ENCODE peak calls at places on chromosome 14, in six cellular contexts. K is right lobe of liver, Z is esophagus squamous epithelium, N is uterus, L is adrenal gland, D is heart left ventricle. F is an unnamed sample.

GRCh38 chr14:23284654-23285529 is 1.0 kb downstream of the HOMEZ start:
- DNase-seq in Z (no peak), K (no peak), N (no peak), L (no peak), D (no peak), F (peak; percentile 36)

GRCh38 chr14:22539831-22540230 is 49.2 kb downstream of the DAD1 start:
- DNase-seq in Z (no peak), D (no peak), L (no peak), N (no peak), K (no peak), F (no peak)

GRCh38 chr14:54252072-54252730 is 144.6 kb upstream of the CDKN3 start:
- DNase-seq in D (no peak), K (no peak), L (no peak), N (no peak), Z (no peak), F (no peak)

GRCh38 chr14:105143451-105144230 is 24.9 kb downstream of the JAG2 start:
- DNase-seq in N (no peak), Z (no peak), K (peak; percentile 33), D (peak; percentile 56), L (no peak), F (no peak)

GRCh38 chr14:32513571-32514009 is 184.5 kb downstream of the AKAP6 start:
- DNase-seq in Z (no peak), K (no peak), L (no peak), N (no peak), D (no peak), F (no peak)

GRCh38 chr14:69464829-69465228 is 19.7 kb upstream of the PLEKHD1 start:
- DNase-seq in N (no peak), Z (no peak), K (no peak), L (peak; percentile 25), D (no peak), F (no peak)

GRCh38 chr14:95953111-95953724 is 76.6 kb downstream of the TUNAR start:
- DNase-seq in D (no peak), N (no peak), K (no peak), L (no peak), Z (no peak), F (no peak)

GRCh38 chr14:96592591-96593388 is 90.6 kb downstream of the PAPOLA start:
- DNase-seq in K (no peak), L (no peak), D (peak; percentile 68), Z (no peak), N (no peak), F (no peak)

GRCh38 chr14:66507722-66508546 is at the start of gene GPHN:
- DNase-seq in L (peak; percentile 97), N (peak; percentile 95), D (peak; percentile 97), Z (peak; percentile 72), K (peak; percentile 99), F (peak; percentile 98)

GRCh38 chr14:100142073-100143040 is 17.1 kb downstream of the DEGS2 start:
- DNase-seq in N (no peak), Z (no peak), K (no peak), L (no peak), D (no peak), F (no peak)

GRCh38 chr14:75559451-75560187 is 18.8 kb upstream of the FLVCR2 start:
- DNase-seq in D (no peak), N (no peak), Z (no peak), K (peak; percentile 56), L (peak; percentile 39), F (peak; percentile 66)

GRCh38 chr14:88255196-88255595 is 67.9 kb downstream of the KCNK10 start:
- DNase-seq in L (no peak), N (no peak), Z (no peak), D (no peak), K (no peak), F (no peak)

GRCh38 chr14:26403760-26404159 is 194.1 kb downstream of the NOVA1 start:
- DNase-seq in Z (no peak), N (no peak), K (no peak), D (no peak), L (no peak), F (no peak)

GRCh38 chr14:54814076-54814475 is 88.5 kb downstream of the GCH1 start:
- DNase-seq in N (no peak), Z (no peak), L (no peak), K (no peak), D (no peak), F (no peak)

GRCh38 chr14:100885196-100886030 is 18.1 kb downstream of the RTL1 start:
- DNase-seq in Z (no peak), K (no peak), L (no peak), N (no peak), D (no peak), F (no peak)

GRCh38 chr14:91229005-91229382 is 15.5 kb downstream of the GPR68 start:
- DNase-seq in Z (no peak), L (no peak), N (no peak), D (no peak), K (no peak), F (no peak)

GRCh38 chr14:34615507-34615906 is 14.4 kb downstream of the SNX6 start:
- DNase-seq in N (no peak), D (no peak), L (no peak), Z (no peak), K (no peak), F (no peak)

GRCh38 chr14:78666336-78667056 is 496.3 kb downstream of the NRXN3 start:
- DNase-seq in D (no peak), K (no peak), Z (no peak), L (no peak), N (no peak), F (no peak)

GRCh38 chr14:91681893-91682563 is 49.9 kb downstream of the CATSPERB start:
- DNase-seq in D (no peak), K (no peak), N (no peak), L (no peak), Z (no peak), F (no peak)

GRCh38 chr14:69755784-69756183 is 11.2 kb upstream of the SRSF5 start:
- DNase-seq in Z (no peak), L (no peak), K (no peak), D (no peak), N (no peak), F (no peak)

GRCh38 chr14:74142523-74142922 is 57.8 kb downstream of the LIN52 start:
- DNase-seq in Z (no peak), N (no peak), K (no peak), D (no peak), L (no peak), F (no peak)

GRCh38 chr14:45135181-45135580 is 549 bp upstream of the FANCM start:
- DNase-seq in K (no peak), N (no peak), D (no peak), Z (no peak), L (no peak), F (no peak)

GRCh38 chr14:68884031-68885030 is 91.5 kb upstream of the ZFP36L1 start:
- DNase-seq in K (peak; percentile 89), Z (no peak), N (peak; percentile 48), L (peak; percentile 64), D (no peak), F (peak; percentile 85)

GRCh38 chr14:104114421-104115130 is 23.8 kb upstream of the KIF26A start:
- DNase-seq in L (no peak), K (peak; percentile 46), Z (no peak), D (peak; percentile 44), N (no peak), F (no peak)

GRCh38 chr14:104112113-104112505 is 26.3 kb upstream of the KIF26A start:
- DNase-seq in D (no peak), N (no peak), Z (no peak), K (peak; percentile 31), L (no peak), F (no peak)

GRCh38 chr14:104112609-104113571 is 25.5 kb upstream of the KIF26A start:
- DNase-seq in D (peak; percentile 42), N (no peak), K (peak; percentile 46), Z (no peak), L (no peak), F (no peak)

GRCh38 chr14:104115131-104115600 is 23.2 kb upstream of the KIF26A start:
- DNase-seq in L (no peak), N (no peak), K (peak; percentile 38), Z (no peak), D (peak; percentile 46), F (no peak)

DNA sequence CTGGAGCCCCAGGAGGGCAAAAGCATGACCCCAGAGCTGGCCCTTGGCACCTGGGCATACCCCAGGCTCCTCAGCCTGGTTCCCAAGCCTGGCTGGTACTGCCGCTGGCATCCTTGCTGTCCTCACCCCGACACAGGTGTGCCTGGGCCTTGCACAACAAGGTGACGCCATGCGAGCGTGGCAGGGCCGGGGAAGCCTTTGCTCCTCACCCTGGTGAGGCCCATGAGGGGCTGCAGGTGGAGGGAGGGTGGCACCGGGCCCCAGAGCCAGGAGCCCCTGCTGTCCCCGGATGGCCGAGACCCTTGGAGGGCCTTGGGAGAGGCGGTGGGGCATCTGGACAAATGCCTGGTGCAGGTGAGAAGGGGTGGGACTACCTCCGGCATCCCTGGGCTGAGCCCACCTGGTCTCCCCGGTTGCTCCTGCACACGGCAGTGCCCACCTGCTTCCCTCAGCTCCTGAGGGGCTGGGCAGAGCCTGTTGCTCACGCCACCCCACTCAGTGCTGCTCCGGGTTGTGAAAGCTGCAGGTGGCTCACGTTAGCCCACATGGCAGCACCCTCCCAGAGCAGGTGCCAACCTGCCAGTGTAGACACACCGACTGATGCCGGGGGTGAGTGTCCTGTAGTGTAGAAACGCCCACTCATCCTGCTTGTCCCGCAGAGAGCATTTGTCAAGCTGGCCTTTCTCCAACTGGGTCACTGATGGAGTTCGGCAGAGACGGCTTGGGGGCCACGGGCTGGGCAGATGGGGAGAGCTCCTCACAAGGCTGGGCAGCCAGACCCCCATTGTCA is 24.6 kb upstream of the KIF26A start:
- DNase-seq in N (no peak), D (peak; percentile 52), Z (no peak), L (no peak), K (peak; percentile 48), F (no peak)
- H3K4me1 ChIP-seq in N (no peaks in the 10 kb centered on the region), D (no peaks in the 10 kb centered on the region), Z (peaks cover 44% of the 10 kb centered on the region), L (peaks cover 9% of the 10 kb centered on the region), K (no peaks in the 10 kb centered on the region), F (no peaks in the 10 kb centered on the region)

GRCh38 chr14:93184391-93185332 is at the start of the genes LYSET and MOAP1:
- DNase-seq in D (peak; percentile 95), L (peak; percentile 90), Z (peak; percentile 64), N (peak; percentile 83), K (peak; percentile 92), F (peak; percentile 85)
- TF ChIP-seq POLR2A in D (peak; percentile 81), L (peak; percentile 70), Z (no peak), N (peak; percentile 35), K (peak; percentile 89), F (peak; percentile 86)

GRCh38 chr14:77123381-77124344 is 17.9 kb downstream of the ZDHHC22 start:
- DNase-seq in D (no peak), L (peak; percentile 65), K (peak; percentile 85), Z (peak; percentile 8), N (no peak), F (peak; percentile 58)

GRCh38 chr14:77119852-77120251 is 21.7 kb downstream of the ZDHHC22 start:
- DNase-seq in D (no peak), K (no peak), L (no peak), N (no peak), Z (no peak), F (no peak)

GRCh38 chr14:77122555-77123125 is 19.0 kb downstream of the ZDHHC22 start:
- DNase-seq in N (no peak), L (peak; percentile 38), K (no peak), Z (no peak), D (no peak), F (no peak)

GRCh38 chr14:77124345-77125274 is 17.0 kb downstream of the ZDHHC22 start:
- DNase-seq in K (no peak), L (peak; percentile 16), D (peak; percentile 74), N (peak; percentile 46), Z (no peak), F (peak; percentile 46)

GRCh38 chr14:77120771-77121743 is 20.5 kb downstream of the ZDHHC22 start:
- DNase-seq in Z (no peak), D (no peak), K (peak; percentile 11), N (peak; percentile 55), L (peak; percentile 50), F (peak; percentile 69)
- H3K4me1 ChIP-seq in Z (peaks cover 38% of the 10 kb centered on the region), D (peaks cover 39% of the 10 kb centered on the region), K (peaks cover 10% of the 10 kb centered on the region), N (no peaks in the 10 kb centered on the region), L (peaks cover 22% of the 10 kb centered on the region), F (peaks cover 75% of the 10 kb centered on the region)

GRCh38 chr14:92846162-92846897 is 52.2 kb downstream of the GOLGA5 start:
- DNase-seq in N (no peak), L (peak; percentile 60), D (no peak), K (no peak), Z (no peak), F (no peak)
- TF ChIP-seq POLR2A in N (no peak), L (no peak), D (no peak), K (no peak), Z (no peak), F (no peak)

F was measured in gastrocnemius medialis.